ENCODE peak calls at places on chromosome 9, in eight cellular contexts. One of them, this sample, is unnamed.

GRCh38 chr9:122127396-122127798 is 32.2 kb downstream of the NDUFA8 start:
- DNase-seq in M059J: no peak
- DNase-seq in neuronal stem cell: no peak
- DNase-seq in A673: no peak
- DNase-seq in NCI-H2081: no peak
- DNase-seq in GDM1: no peak
- DNase-seq in keratinocyte: no peak
- DNase-seq in activated CD8-positive, alpha-beta memory T cell treated with anti-CD3 and anti-CD28 coated beads for 1 hour: no peak
- DNase-seq in this sample: no peak

GRCh38 chr9:133148351-133149129 is 15.2 kb downstream of the GBGT1 start:
- DNase-seq in activated CD8-positive, alpha-beta memory T cell treated with anti-CD3 and anti-CD28 coated beads for 1 hour: no peak
- DNase-seq in neuronal stem cell: peak; percentile 31
- DNase-seq in A673: peak; percentile 39
- DNase-seq in GDM1: peak; percentile 39
- DNase-seq in keratinocyte: no peak
- DNase-seq in NCI-H2081: peak; percentile 32
- DNase-seq in M059J: peak; percentile 32
- DNase-seq in this sample: no peak

GRCh38 chr9:71552480-71552879 is 215.8 kb downstream of the CEMIP2 start:
- DNase-seq in NCI-H2081: peak; percentile 76
- DNase-seq in GDM1: no peak
- DNase-seq in neuronal stem cell: no peak
- DNase-seq in keratinocyte: no peak
- DNase-seq in activated CD8-positive, alpha-beta memory T cell treated with anti-CD3 and anti-CD28 coated beads for 1 hour: no peak
- DNase-seq in A673: no peak
- DNase-seq in M059J: no peak
- DNase-seq in this sample: no peak

GRCh38 chr9:71769175-71770165 is 1.2 kb upstream of the CEMIP2 start:
- DNase-seq in NCI-H2081: peak; percentile 64
- DNase-seq in neuronal stem cell: no peak
- DNase-seq in M059J: peak; percentile 83
- DNase-seq in GDM1: no peak
- DNase-seq in keratinocyte: no peak
- DNase-seq in activated CD8-positive, alpha-beta memory T cell treated with anti-CD3 and anti-CD28 coated beads for 1 hour: peak; percentile 36
- DNase-seq in A673: peak; percentile 50
- DNase-seq in this sample: peak; percentile 51

GRCh38 chr9:15033316-15033715 is 123.1 kb upstream of the FREM1 start:
- DNase-seq in M059J: no peak
- DNase-seq in A673: no peak
- DNase-seq in keratinocyte: no peak
- DNase-seq in NCI-H2081: no peak
- DNase-seq in activated CD8-positive, alpha-beta memory T cell treated with anti-CD3 and anti-CD28 coated beads for 1 hour: no peak
- DNase-seq in GDM1: no peak
- DNase-seq in neuronal stem cell: no peak
- DNase-seq in this sample: no peak

GRCh38 chr9:8727191-8727590 is 927.6 kb upstream of the DMAC1 start:
- DNase-seq in A673: no peak
- DNase-seq in keratinocyte: no peak
- DNase-seq in GDM1: no peak
- DNase-seq in M059J: no peak
- DNase-seq in NCI-H2081: no peak
- DNase-seq in neuronal stem cell: no peak
- DNase-seq in activated CD8-positive, alpha-beta memory T cell treated with anti-CD3 and anti-CD28 coated beads for 1 hour: no peak
- DNase-seq in this sample: no peak

GRCh38 chr9:108282872-108283271 is 572.9 kb downstream of the ACTL7B start:
- DNase-seq in activated CD8-positive, alpha-beta memory T cell treated with anti-CD3 and anti-CD28 coated beads for 1 hour: no peak
- DNase-seq in keratinocyte: no peak
- DNase-seq in NCI-H2081: no peak
- DNase-seq in A673: peak; percentile 7
- DNase-seq in neuronal stem cell: no peak
- DNase-seq in GDM1: no peak
- DNase-seq in M059J: no peak
- DNase-seq in this sample: no peak

GRCh38 chr9:115845648-115846312 is 307.8 kb upstream of the PAPPA start:
- DNase-seq in neuronal stem cell: no peak
- DNase-seq in GDM1: no peak
- DNase-seq in A673: no peak
- DNase-seq in M059J: peak; percentile 87
- DNase-seq in activated CD8-positive, alpha-beta memory T cell treated with anti-CD3 and anti-CD28 coated beads for 1 hour: no peak
- DNase-seq in NCI-H2081: no peak
- DNase-seq in keratinocyte: no peak
- DNase-seq in this sample: no peak

GRCh38 chr9:17622166-17622565 is 43.3 kb downstream of the SH3GL2 start:
- DNase-seq in NCI-H2081: no peak
- DNase-seq in keratinocyte: no peak
- DNase-seq in A673: no peak
- DNase-seq in activated CD8-positive, alpha-beta memory T cell treated with anti-CD3 and anti-CD28 coated beads for 1 hour: no peak
- DNase-seq in GDM1: no peak
- DNase-seq in M059J: no peak
- DNase-seq in neuronal stem cell: no peak
- DNase-seq in this sample: no peak

GRCh38 chr9:38026021-38026809 is 42.8 kb downstream of the SHB start:
- DNase-seq in keratinocyte: no peak
- DNase-seq in neuronal stem cell: no peak
- DNase-seq in activated CD8-positive, alpha-beta memory T cell treated with anti-CD3 and anti-CD28 coated beads for 1 hour: no peak
- DNase-seq in A673: peak; percentile 93
- DNase-seq in M059J: peak; percentile 98
- DNase-seq in NCI-H2081: peak; percentile 65
- DNase-seq in GDM1: no peak
- DNase-seq in this sample: no peak

GRCh38 chr9:34869390-34869789 is 88.7 kb upstream of the PHF24 start:
- DNase-seq in M059J: peak; percentile 4
- DNase-seq in activated CD8-positive, alpha-beta memory T cell treated with anti-CD3 and anti-CD28 coated beads for 1 hour: no peak
- DNase-seq in neuronal stem cell: no peak
- DNase-seq in GDM1: no peak
- DNase-seq in NCI-H2081: no peak
- DNase-seq in keratinocyte: no peak
- DNase-seq in A673: peak; percentile 41
- DNase-seq in this sample: no peak

GRCh38 chr9:130768265-130768664 is 66.8 kb upstream of the ABL1 start:
- DNase-seq in activated CD8-positive, alpha-beta memory T cell treated with anti-CD3 and anti-CD28 coated beads for 1 hour: no peak
- DNase-seq in NCI-H2081: no peak
- DNase-seq in GDM1: peak; percentile 44
- DNase-seq in A673: no peak
- DNase-seq in M059J: no peak
- DNase-seq in keratinocyte: no peak
- DNase-seq in neuronal stem cell: no peak
- DNase-seq in this sample: no peak

GRCh38 chr9:93143830-93144530 is 9.9 kb upstream of the NINJ1 start:
- DNase-seq in NCI-H2081: no peak
- DNase-seq in M059J: peak; percentile 64
- DNase-seq in keratinocyte: no peak
- DNase-seq in neuronal stem cell: no peak
- DNase-seq in activated CD8-positive, alpha-beta memory T cell treated with anti-CD3 and anti-CD28 coated beads for 1 hour: peak; percentile 31
- DNase-seq in GDM1: no peak
- DNase-seq in A673: no peak
- DNase-seq in this sample: no peak